ENCODE peak calls at places on chromosome 20, in five cellular contexts. R is right cardiac atrium; K is cardiac muscle cell; B is aorta; G is CD4-positive, alpha-beta memory T cell. P is an unnamed sample.

GRCh38 chr20:43040427-43040826 is 149.3 kb downstream of the PTPRT start:
- DNase-seq in R (no peak), K (peak; percentile 89), B (no peak), G (no peak), P (no peak)

GRCh38 chr20:62831854-62832211 is 15.0 kb downstream of the COL9A3 start:
- DNase-seq in R (no peak), K (no peak), B (no peak), G (no peak), P (peak; percentile 58)

GRCh38 chr20:53216478-53216855 is 244.3 kb downstream of the TSHZ2 start:
- DNase-seq in R (no peak), K (no peak), B (no peak), G (no peak), P (no peak)

GRCh38 chr20:22815206-22815551 is 219.9 kb upstream of the SSTR4 start:
- DNase-seq in R (no peak), K (no peak), B (no peak), G (no peak), P (no peak)

GRCh38 chr20:2688041-2688591 is 4.5 kb upstream of the EBF4 start:
- DNase-seq in R (peak; percentile 39), K (peak; percentile 74), B (no peak), G (peak; percentile 84), P (peak; percentile 87)

GRCh38 chr20:54284928-54285704 is 77.2 kb downstream of the PFDN4 start:
- DNase-seq in R (no peak), K (no peak), B (no peak), G (no peak), P (no peak)

GRCh38 chr20:53778041-53778516 is 184.4 kb upstream of the ZNF217 start:
- DNase-seq in R (no peak), K (no peak), B (no peak), G (no peak), P (no peak)

GRCh38 chr20:38151455-38151854 is 13.6 kb downstream of the TGM2 start:
- DNase-seq in R (no peak), K (no peak), B (peak; percentile 17), G (no peak), P (no peak)

GRCh38 chr20:38724603-38725457 is 544 bp downstream of the SLC32A1 start:
- DNase-seq in R (no peak), K (no peak), B (no peak), G (no peak), P (no peak)

GRCh38 chr20:38435555-38435939 is 419 bp upstream of the SNHG17 start:
- DNase-seq in R (no peak), K (no peak), B (no peak), G (no peak), P (no peak)

GRCh38 chr20:33791540-33791939 is 19.6 kb upstream of the CHMP4B start:
- DNase-seq in R (no peak), K (no peak), B (no peak), G (no peak), P (no peak)

GRCh38 chr20:24773751-24774201 is 175.3 kb upstream of the CST7 start:
- DNase-seq in R (no peak), K (no peak), B (no peak), G (no peak), P (peak; percentile 45)

GRCh38 chr20:38167851-38168760 is 3.0 kb upstream of the TGM2 start:
- DNase-seq in R (peak; percentile 92), K (no peak), B (peak; percentile 93), G (peak; percentile 13), P (peak; percentile 86)

GRCh38 chr20:36574278-36575065 is 1.1 kb downstream of the TGIF2 start:
- DNase-seq in R (peak; percentile 48), K (peak; percentile 75), B (peak; percentile 58), G (peak; percentile 70), P (peak; percentile 89)

GRCh38 chr20:6792789-6793188 is 25.3 kb downstream of the BMP2 start:
- DNase-seq in R (no peak), K (no peak), B (no peak), G (no peak), P (no peak)

GRCh38 chr20:45372646-45373352 is 5.3 kb downstream of the TP53TG5 start:
- DNase-seq in R (peak; percentile 65), K (no peak), B (peak; percentile 84), G (no peak), P (peak; percentile 82)

DNA sequence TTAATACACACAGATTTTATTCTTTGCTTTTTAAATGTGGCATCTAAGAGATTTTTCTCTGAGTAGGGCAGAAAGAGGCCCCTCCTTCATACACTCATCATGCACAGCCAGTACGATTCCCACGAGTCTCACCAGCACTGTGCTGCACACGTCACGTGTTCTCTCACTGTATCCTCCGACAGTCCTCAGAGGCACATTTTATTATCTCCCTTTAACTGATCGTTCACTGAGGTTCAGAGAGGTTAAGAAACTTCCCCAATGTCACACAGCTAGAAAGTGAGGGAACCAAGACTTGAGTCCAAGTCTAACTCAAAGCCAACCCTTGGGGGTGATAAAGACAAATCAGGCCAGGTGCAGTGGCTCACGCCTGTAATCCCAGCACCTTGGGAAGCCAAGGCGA is 142.5 kb downstream of the PREX1 start:
- DNase-seq in R (no peak), K (no peak), B (peak; percentile 6), G (no peak), P (no peak)
- H3K4me1 ChIP-seq in R (peaks cover 32% of the 10 kb centered on the region), K (peaks cover 35% of the 10 kb centered on the region), B (peaks cover 3% of the 10 kb centered on the region), G (no peaks in the 10 kb centered on the region), P (peaks cover 91% of the 10 kb centered on the region)

GRCh38 chr20:32480361-32481199 is 104.6 kb downstream of the NOL4L start:
- DNase-seq in R (no peak), K (no peak), B (peak; percentile 26), G (no peak), P (no peak)
- H3K4me1 ChIP-seq in R (peaks cover 8% of the 10 kb centered on the region), K (peaks cover 45% of the 10 kb centered on the region), B (no peaks in the 10 kb centered on the region), G (peaks cover 67% of the 10 kb centered on the region), P (peaks cover 89% of the 10 kb centered on the region)

DNA sequence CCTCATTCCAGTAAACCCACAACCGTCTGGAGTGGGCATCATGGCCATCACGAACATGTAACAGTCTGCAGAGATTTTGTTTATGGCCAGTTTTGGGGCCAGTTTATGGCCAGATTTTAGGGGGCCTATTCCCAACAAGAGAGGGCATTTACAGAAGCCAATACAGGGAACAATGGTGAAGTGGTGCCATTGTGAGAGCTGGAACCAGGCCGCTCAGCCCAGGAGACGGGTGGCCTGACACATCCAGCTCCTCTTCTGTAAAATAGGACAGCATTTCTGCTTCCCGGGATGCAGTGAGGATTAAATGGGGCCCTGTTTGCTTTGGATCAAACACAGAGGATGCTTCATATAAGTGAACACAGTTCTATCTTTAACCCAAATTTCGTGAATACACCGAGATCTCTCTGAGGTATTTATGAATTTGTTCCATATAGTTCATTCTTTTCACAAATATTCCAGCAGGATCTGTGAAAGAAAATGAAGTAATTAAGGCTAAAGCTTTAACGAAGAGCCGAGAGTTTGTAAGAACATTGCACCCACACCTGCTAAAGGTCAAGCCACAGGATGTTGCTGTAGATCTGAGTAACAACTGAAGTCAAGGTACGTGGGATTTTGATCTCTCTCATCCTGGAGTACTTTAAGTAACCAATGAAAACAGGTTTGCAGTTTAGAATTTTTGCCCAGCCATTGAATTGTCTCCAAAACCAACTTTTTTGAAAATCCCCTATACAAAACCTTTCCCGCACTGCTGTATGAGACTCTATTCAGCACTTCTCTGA is 14.5 kb upstream of the SIRPG start:
- DNase-seq in R (no peak), K (no peak), B (no peak), G (no peak), P (no peak)
- H3K4me1 ChIP-seq in R (no peaks in the 10 kb centered on the region), K (no peaks in the 10 kb centered on the region), B (no peaks in the 10 kb centered on the region), G (peaks cover 84% of the 10 kb centered on the region), P (no peaks in the 10 kb centered on the region)

DNA sequence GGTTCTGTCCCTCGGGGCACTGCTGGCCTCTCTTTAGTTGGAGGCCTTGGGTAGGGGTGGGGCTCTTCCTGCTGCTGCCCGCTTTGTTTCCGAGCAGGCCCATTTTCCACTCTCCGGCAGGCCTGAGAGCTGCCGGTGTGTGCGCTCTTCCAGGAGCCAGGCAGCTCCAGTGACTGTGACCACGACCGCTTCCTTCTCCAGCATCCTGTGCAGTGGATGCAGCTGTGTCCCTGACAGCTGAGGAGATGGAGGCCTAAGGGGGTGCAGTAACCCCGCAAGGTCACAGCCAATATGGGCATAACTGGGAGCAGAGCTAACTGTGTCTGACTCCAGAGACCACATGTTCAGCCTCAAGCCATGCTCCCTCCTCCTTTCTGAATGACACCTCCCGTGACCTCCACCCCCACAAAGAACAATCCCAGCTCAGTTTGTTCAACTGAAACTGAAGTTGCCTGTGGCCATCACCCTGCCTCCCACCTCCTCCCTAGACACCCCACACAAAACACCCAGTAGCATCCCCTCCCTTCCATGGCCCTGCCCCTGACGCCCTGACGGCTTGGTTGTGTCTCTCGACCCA is 28.0 kb downstream of the SPATA2 start:
- DNase-seq in R (peak; percentile 38), K (no peak), B (peak; percentile 77), G (no peak), P (peak; percentile 83)
- H3K4me1 ChIP-seq in R (peaks cover 5% of the 10 kb centered on the region), K (peaks cover 19% of the 10 kb centered on the region), B (no peaks in the 10 kb centered on the region), G (no peaks in the 10 kb centered on the region), P (peaks cover 64% of the 10 kb centered on the region)

GRCh38 chr20:51848346-51848745 is 46.0 kb upstream of the SALL4 start:
- DNase-seq in R (no peak), K (no peak), B (no peak), G (no peak), P (no peak)
- H3K4me1 ChIP-seq in R (no peaks in the 10 kb centered on the region), K (no peaks in the 10 kb centered on the region), B (no peaks in the 10 kb centered on the region), G (no peaks in the 10 kb centered on the region), P (no peaks in the 10 kb centered on the region)

GRCh38 chr20:8244637-8245036 is 112.6 kb downstream of the PLCB1 start:
- DNase-seq in R (no peak), K (no peak), B (no peak), G (no peak), P (no peak)

GRCh38 chr20:8248051-8248450 is 116.0 kb downstream of the PLCB1 start:
- DNase-seq in R (no peak), K (no peak), B (no peak), G (no peak), P (no peak)

GRCh38 chr20:8242827-8243764 is 111.0 kb downstream of the PLCB1 start:
- DNase-seq in R (no peak), K (peak; percentile 17), B (no peak), G (no peak), P (no peak)

GRCh38 chr20:8246701-8247100 is 114.6 kb downstream of the PLCB1 start:
- DNase-seq in R (no peak), K (no peak), B (no peak), G (no peak), P (no peak)

GRCh38 chr20:8246153-8246552 is 114.1 kb downstream of the PLCB1 start:
- DNase-seq in R (no peak), K (no peak), B (no peak), G (no peak), P (no peak)
- H3K4me1 ChIP-seq in R (peaks cover 2% of the 10 kb centered on the region), K (peaks cover 28% of the 10 kb centered on the region), B (no peaks in the 10 kb centered on the region), G (no peaks in the 10 kb centered on the region), P (no peaks in the 10 kb centered on the region)

GRCh38 chr20:58880441-58880840 is 27.9 kb downstream of the GNAS start:
- DNase-seq in R (no peak), K (no peak), B (no peak), G (no peak), P (no peak)
- H3K4me1 ChIP-seq in R (no peaks in the 10 kb centered on the region), K (no peaks in the 10 kb centered on the region), B (peaks cover 3% of the 10 kb centered on the region), G (peaks cover 13% of the 10 kb centered on the region), P (no peaks in the 10 kb centered on the region)

GRCh38 chr20:10641893-10642292 is 31.9 kb downstream of the JAG1 start:
- DNase-seq in R (no peak), K (no peak), B (no peak), G (no peak), P (no peak)
- H3K4me1 ChIP-seq in R (peaks cover 13% of the 10 kb centered on the region), K (peaks cover 16% of the 10 kb centered on the region), B (peaks cover 3% of the 10 kb centered on the region), G (no peaks in the 10 kb centered on the region), P (peaks cover 13% of the 10 kb centered on the region)

GRCh38 chr20:57449398-57450354 is 58.5 kb downstream of the RBM38 start:
- DNase-seq in R (no peak), K (no peak), B (no peak), G (no peak), P (peak; percentile 72)
- H3K4me1 ChIP-seq in R (no peaks in the 10 kb centered on the region), K (peaks cover 29% of the 10 kb centered on the region), B (no peaks in the 10 kb centered on the region), G (peaks cover 39% of the 10 kb centered on the region), P (peaks cover 43% of the 10 kb centered on the region)

P was measured in spleen.